ENCODE peak calls at places on chromosomes 7 and 10, in ten cellular contexts. N is activated CD4-positive, alpha-beta T cell treated with anti-CD3 and anti-CD28 coated beads for 4 hours; T is HFFc6; D is stimulated activated CD8-positive, alpha-beta memory T cell treated with anti-CD3 and anti-CD28 coated beads, Interleukin-7, amount 100 ng/mL, for 24 hours; S is stimulated activated CD4-positive, alpha-beta T cell treated with anti-CD3 and anti-CD28 coated beads, TNF-alpha, amount 100 ng/mL, for 1 hour; W is brain microvascular endothelial cell; X is AG04450; P is NCI-H774; G is AG08396; L is posterior vena cava. I is an unnamed sample.

GRCh38 chr10:31774928-31775668 is 153.5 kb downstream of the ARHGAP12 start:
- DNase-seq in N (no peak), T (no peak), D (no peak), S (no peak), W (no peak), X (no peak), P (no peak), G (no peak), L (no peak), I (no peak)

GRCh38 chr7:136869991-136870798 is 1.7 kb downstream of the CHRM2 start:
- DNase-seq in N (no peak), T (no peak), D (no peak), S (no peak), W (no peak), X (no peak), P (no peak), G (peak; percentile 16), L (no peak), I (no peak)

GRCh38 chr7:117837841-117838240 is 35.4 kb downstream of the CTTNBP2 start:
- DNase-seq in N (no peak), T (no peak), D (no peak), S (no peak), W (no peak), X (no peak), P (no peak), G (no peak), L (no peak), I (no peak)

GRCh38 chr7:101402081-101402779 is 39.6 kb downstream of the COL26A1 start:
- DNase-seq in N (no peak), T (peak; percentile 64), D (no peak), S (no peak), W (peak; percentile 18), X (no peak), P (no peak), G (peak; percentile 71), L (no peak), I (no peak)

GRCh38 chr7:157513682-157514081 is 176.9 kb downstream of the DNAJB6 start:
- DNase-seq in N (no peak), T (no peak), D (no peak), S (no peak), W (no peak), X (no peak), P (no peak), G (no peak), L (no peak), I (no peak)

GRCh38 chr10:66927271-66927950 is 1.6 kb downstream of the LRRTM3 start:
- DNase-seq in N (no peak), T (no peak), D (no peak), S (no peak), W (no peak), X (no peak), P (no peak), G (no peak), L (no peak), I (no peak)

GRCh38 chr10:22620140-22620857 is 94.1 kb downstream of the PIP4K2A start:
- DNase-seq in N (no peak), T (peak; percentile 95), D (no peak), S (no peak), W (peak; percentile 93), X (peak; percentile 80), P (no peak), G (peak; percentile 72), L (peak; percentile 95), I (no peak)

GRCh38 chr7:68216046-68216445 is 1219.4 kb downstream of the TYW1 start:
- DNase-seq in N (no peak), T (no peak), D (no peak), S (no peak), W (no peak), X (no peak), P (no peak), G (no peak), L (no peak), I (no peak)

GRCh38 chr10:47088656-47089354 is 177.6 kb downstream of the PTPN20 start:
- DNase-seq in N (no peak), T (no peak), D (no peak), S (no peak), W (no peak), X (no peak), P (no peak), G (no peak), L (no peak), I (no peak)